ENCODE peak calls at places on chromosomes 13 and 19, in four cellular contexts. M is AG09309, J is A673, H is lower leg skin. S is an unnamed sample.

GRCh38 chr19:16095071-16095571 is 16.6 kb upstream of the RAB8A start:
- DNase-seq in J (no peak), H (no peak), M (no peak), S (no peak)

GRCh38 chr19:805600-806550 is 8.6 kb downstream of the PTBP1 start:
- DNase-seq in H (no peak), M (no peak), J (peak; percentile 91), S (no peak)

GRCh38 chr19:41409288-41409687 is 11.7 kb downstream of the BCKDHA start:
- DNase-seq in J (no peak), M (no peak), H (no peak), S (peak; percentile 67)

GRCh38 chr19:5369962-5370367 is 29.4 kb upstream of the PTPRS start:
- DNase-seq in J (peak; percentile 61), H (no peak), M (no peak), S (peak; percentile 20)

GRCh38 chr19:17209126-17210036 is 5.8 kb upstream of the USE1 start:
- DNase-seq in J (peak; percentile 83), M (no peak), H (no peak), S (peak; percentile 38)

GRCh38 chr19:18401580-18402112 is 4.2 kb upstream of the LRRC25 start:
- DNase-seq in J (peak; percentile 64), M (no peak), H (peak; percentile 74), S (peak; percentile 86)

GRCh38 chr13:44410328-44410859 is 36.8 kb downstream of the SERP2 start:
- DNase-seq in H (no peak), M (no peak), J (no peak), S (no peak)

GRCh38 chr19:30083701-30084156 is 141.7 kb downstream of the URI1 start:
- DNase-seq in H (no peak), M (no peak), J (no peak), S (no peak)

GRCh38 chr13:97371486-97372109 is 62.4 kb upstream of the RAP2A start:
- DNase-seq in J (no peak), M (no peak), H (no peak), S (no peak)

GRCh38 chr19:6073858-6074708 is 36.2 kb downstream of the RFX2 start:
- DNase-seq in H (no peak), M (no peak), J (no peak), S (no peak)

GRCh38 chr19:36032251-36033104 is at the start of gene CLIP3:
- DNase-seq in H (no peak), J (peak; percentile 81), M (no peak), S (no peak)

GRCh38 chr19:39842693-39843435 is 3.3 kb downstream of the FBL start:
- DNase-seq in M (no peak), J (no peak), H (no peak), S (no peak)
- H3K4me3 ChIP-seq in M (no peak overlapping the region), J (no peak overlapping the region), H (no peak overlapping the region), S (no peak overlapping the region)

GRCh38 chr13:30216111-30216510 is 91.2 kb downstream of the KATNAL1 start:
- DNase-seq in M (no peak), J (peak; percentile 97), H (no peak), S (no peak)
- TF ChIP-seq CTCF in M (no peak), J (no peak), H (no peak), S (no peak)

DNA sequence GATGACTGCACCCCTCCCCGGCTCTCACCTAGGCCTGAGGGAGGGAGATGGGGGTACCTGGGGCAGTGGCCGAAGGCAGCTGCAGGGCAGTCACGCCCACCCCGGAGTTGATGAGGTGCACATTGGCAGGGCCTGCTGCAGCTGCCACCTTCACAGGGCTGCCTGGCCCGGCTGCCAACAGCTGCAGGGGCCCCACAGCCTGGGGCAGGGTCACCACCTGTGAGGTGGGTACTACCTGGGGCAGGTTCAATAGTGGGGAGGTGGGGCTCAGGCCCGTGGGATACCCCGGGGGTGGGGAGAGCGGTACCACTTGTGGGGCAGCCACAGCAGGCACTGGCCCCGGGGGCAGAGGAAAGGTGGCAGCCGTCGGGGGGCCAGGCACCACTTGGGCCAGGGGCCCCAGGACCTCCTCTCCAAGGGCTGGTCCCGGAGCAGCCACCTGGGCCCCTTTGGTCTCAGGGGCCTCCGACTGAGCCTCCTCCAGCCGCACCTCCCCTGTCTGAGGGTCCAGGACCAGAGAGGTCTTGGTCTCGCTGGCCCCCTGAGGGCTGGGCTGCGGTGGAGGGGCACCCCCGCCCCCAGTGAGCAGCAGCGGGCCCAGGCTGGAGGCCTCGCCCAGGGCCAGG is 2.6 kb downstream of the SIX5 start:
- DNase-seq in H (no peak), J (no peak), M (no peak), S (no peak)
- H3K4me3 ChIP-seq in H (no peak overlapping the region), J (peak overlapping the region; percentile 89), M (peak overlapping the region; percentile 57), S (peak overlapping the region; percentile 81)

GRCh38 chr19:28869459-28869858 is 343.5 kb downstream of the UQCRFS1 start:
- DNase-seq in H (no peak), M (no peak), J (no peak), S (no peak)

GRCh38 chr19:28868836-28869235 is 344.1 kb downstream of the UQCRFS1 start:
- DNase-seq in J (no peak), H (no peak), M (no peak), S (no peak)

GRCh38 chr19:28864577-28865042 is 348.3 kb downstream of the UQCRFS1 start:
- DNase-seq in J (no peak), M (peak; percentile 38), H (no peak), S (no peak)

GRCh38 chr19:28871099-28871725 is 341.7 kb downstream of the UQCRFS1 start:
- DNase-seq in M (no peak), H (no peak), J (no peak), S (no peak)

GRCh38 chr19:28867978-28868377 is 345.0 kb downstream of the UQCRFS1 start:
- DNase-seq in J (no peak), M (no peak), H (no peak), S (no peak)
- TF ChIP-seq CTCF in J (no peak), M (no peak), H (no peak), S (no peak)

GRCh38 chr19:8512991-8513686 is 828 bp downstream of the ZNF414 start:
- DNase-seq in J (no peak), M (no peak), H (no peak), S (no peak)
- H3K4me3 ChIP-seq in J (peak overlapping the region; percentile 90), M (peak overlapping the region; percentile 52), H (peak overlapping the region; percentile 31), S (peak overlapping the region; percentile 61)

GRCh38 chr13:37074703-37075102 is 15.2 kb upstream of the SUPT20H start:
- DNase-seq in J (peak; percentile 71), H (no peak), M (no peak), S (peak; percentile 41)
- TF ChIP-seq CTCF in J (peak; percentile 65), H (no peak), M (peak; percentile 27), S (no peak)

GRCh38 chr19:2040647-2041435 is 10.2 kb downstream of the MKNK2 start:
- DNase-seq in J (no peak), H (no peak), M (no peak), S (no peak)
- H3K4me3 ChIP-seq in J (peak overlapping the region; percentile 52), H (no peak overlapping the region), M (no peak overlapping the region), S (no peak overlapping the region)

GRCh38 chr19:51366050-51366998 is at the start of gene ETFB:
- DNase-seq in J (peak; percentile 98), H (peak; percentile 98), M (peak; percentile 88), S (peak; percentile 98)

GRCh38 chr19:51364200-51365106 is 1.7 kb downstream of the ETFB start:
- DNase-seq in M (no peak), H (no peak), J (no peak), S (peak; percentile 73)

GRCh38 chr19:51367565-51368365 is 1.0 kb downstream of the CLDND2 start:
- DNase-seq in J (peak; percentile 98), M (peak; percentile 93), H (peak; percentile 99), S (peak; percentile 98)

GRCh38 chr19:51366999-51367564 is 894 bp upstream of the ETFB start:
- DNase-seq in M (no peak), H (peak; percentile 37), J (no peak), S (no peak)

DNA sequence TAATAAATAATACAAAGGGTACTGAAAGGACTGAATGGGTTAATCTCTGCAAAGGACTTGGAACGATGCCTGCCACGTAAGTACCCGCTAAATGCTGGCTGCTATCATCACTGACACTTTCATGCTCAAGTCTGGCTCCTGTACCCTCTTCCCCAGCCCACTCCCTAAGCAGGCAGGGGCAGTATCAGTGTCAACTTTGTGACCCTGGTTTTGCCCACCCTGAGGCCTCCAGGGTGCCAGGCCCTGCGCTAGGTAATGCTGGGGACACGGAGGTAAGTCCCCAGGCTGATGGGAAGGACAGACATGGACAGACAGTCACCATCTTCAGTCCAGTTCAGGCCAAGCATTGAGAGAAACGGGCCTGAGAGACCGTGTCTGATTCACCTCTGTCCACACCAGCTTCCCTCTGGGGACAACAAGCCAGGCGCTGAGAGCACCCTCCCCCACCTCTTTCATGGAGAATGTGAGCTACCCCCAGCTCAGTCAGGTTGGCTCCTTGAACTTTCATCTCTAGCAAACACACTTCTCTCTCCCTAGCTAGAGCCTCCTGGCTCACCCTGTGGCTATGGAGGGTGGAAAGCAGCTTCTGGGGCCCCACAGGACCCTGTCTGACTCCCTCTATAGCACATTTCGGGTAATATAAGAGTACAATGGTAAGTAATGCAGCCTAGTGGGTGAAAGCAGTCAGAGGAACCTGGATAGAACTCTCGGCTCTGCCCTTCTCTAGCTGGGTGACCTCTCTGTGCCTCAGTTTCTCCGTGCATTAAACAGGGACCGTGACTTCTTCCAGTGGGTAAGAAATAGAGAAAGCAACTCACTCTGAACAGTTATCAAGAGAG is 758 bp downstream of the ETFB start:
- DNase-seq in H (no peak), M (no peak), J (peak; percentile 31), S (peak; percentile 39)
- TF ChIP-seq CTCF in H (no peak), M (peak; percentile 20), J (no peak), S (no peak)

DNA sequence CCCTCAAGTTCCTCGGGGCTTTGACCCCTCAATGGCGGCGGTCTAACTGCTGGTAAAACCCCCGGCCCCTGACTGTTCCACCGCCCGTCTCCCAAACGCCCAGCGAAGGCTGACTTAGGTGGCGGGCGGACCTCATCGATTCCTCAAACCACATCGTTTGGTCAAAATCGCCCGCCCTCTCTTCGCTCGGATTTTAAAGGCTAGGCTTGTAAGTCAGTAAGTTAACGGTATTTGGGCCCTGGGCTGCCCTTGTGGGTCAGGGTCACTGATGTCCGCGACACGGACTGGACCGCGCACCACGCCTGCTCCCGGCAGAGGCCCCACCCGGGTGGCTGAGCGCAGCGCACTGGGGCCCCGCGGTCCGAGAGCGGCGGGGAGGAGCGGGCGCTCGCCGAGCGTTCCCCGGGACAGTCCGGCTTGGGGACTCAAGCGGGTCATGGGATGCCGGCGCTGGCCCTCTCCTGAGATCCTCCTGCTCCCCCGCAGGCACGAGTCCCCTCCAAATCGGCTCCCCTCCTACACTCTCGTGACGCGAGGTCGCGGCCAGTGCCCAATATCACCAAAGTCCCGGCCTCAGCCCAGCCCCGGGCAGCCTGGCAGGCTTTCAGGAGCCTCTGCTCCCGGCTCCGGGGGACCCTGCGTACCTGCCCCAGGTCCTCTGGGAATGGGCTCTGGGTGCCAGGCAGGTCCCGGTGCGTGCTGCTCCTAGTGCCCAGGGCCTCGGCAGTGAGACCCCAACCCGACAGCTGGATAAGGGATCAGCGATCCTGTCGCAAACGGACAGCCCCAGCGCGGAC is 990 bp downstream of the FLT1 start:
- DNase-seq in H (no peak), J (no peak), M (no peak), S (no peak)
- H3K4me3 ChIP-seq in H (peak overlapping the region; percentile 33), J (peak overlapping the region; percentile 73), M (peak overlapping the region; percentile 94), S (no peak overlapping the region)